ENCODE peak calls at places on chromosomes 5 and 9, in six cellular contexts. Z is CD4-positive, alpha-beta T cell; E is cardiac muscle cell; M is dorsolateral prefrontal cortex; W is transverse colon; H is heart right ventricle. T is an unnamed sample.

GRCh38 chr9:36728651-36729520 is 156.2 kb downstream of the MELK start:
- DNase-seq in Z (peak; percentile 53), E (peak; percentile 89), M (peak; percentile 65), W (peak; percentile 84), H (no peak), T (peak; percentile 86)

GRCh38 chr9:113621309-113621791 is 157.8 kb downstream of the RGS3 start:
- DNase-seq in Z (no peak), E (no peak), M (peak; percentile 21), W (peak; percentile 25), H (peak; percentile 89), T (peak; percentile 66)

GRCh38 chr9:114319147-114319546 is 3.8 kb upstream of the ORM1 start:
- DNase-seq in Z (no peak), E (no peak), M (no peak), W (no peak), H (no peak), T (no peak)

GRCh38 chr5:173758675-173759074 is 129.5 kb upstream of the CPEB4 start:
- DNase-seq in Z (no peak), E (no peak), M (no peak), W (no peak), H (no peak), T (no peak)

GRCh38 chr9:123455187-123455586 is 99.2 kb downstream of the CRB2 start:
- DNase-seq in Z (no peak), E (no peak), M (peak; percentile 33), W (peak; percentile 37), H (no peak), T (no peak)

GRCh38 chr5:125668904-125669303 is 754.3 kb upstream of the GRAMD2B start:
- DNase-seq in Z (no peak), E (no peak), M (no peak), W (peak; percentile 28), H (no peak), T (no peak)

GRCh38 chr9:21465859-21466518 is 16.1 kb downstream of the IFNE start:
- DNase-seq in Z (no peak), E (peak; percentile 64), M (no peak), W (no peak), H (no peak), T (peak; percentile 35)

GRCh38 chr5:54873696-54874095 is 111.7 kb downstream of the ESM1 start:
- DNase-seq in Z (no peak), E (no peak), M (no peak), W (no peak), H (no peak), T (no peak)

GRCh38 chr9:78130004-78130403 is 98.4 kb upstream of the GNAQ start:
- DNase-seq in Z (no peak), E (peak; percentile 34), M (peak; percentile 85), W (no peak), H (no peak), T (peak; percentile 24)

GRCh38 chr5:87850843-87851242 is 417.8 kb downstream of the TMEM161B start:
- DNase-seq in Z (no peak), E (no peak), M (no peak), W (no peak), H (no peak), T (no peak)

GRCh38 chr5:132657676-132658382 is at the start of gene IL13:
- DNase-seq in Z (no peak), E (no peak), M (no peak), W (no peak), H (no peak), T (no peak)

DNA sequence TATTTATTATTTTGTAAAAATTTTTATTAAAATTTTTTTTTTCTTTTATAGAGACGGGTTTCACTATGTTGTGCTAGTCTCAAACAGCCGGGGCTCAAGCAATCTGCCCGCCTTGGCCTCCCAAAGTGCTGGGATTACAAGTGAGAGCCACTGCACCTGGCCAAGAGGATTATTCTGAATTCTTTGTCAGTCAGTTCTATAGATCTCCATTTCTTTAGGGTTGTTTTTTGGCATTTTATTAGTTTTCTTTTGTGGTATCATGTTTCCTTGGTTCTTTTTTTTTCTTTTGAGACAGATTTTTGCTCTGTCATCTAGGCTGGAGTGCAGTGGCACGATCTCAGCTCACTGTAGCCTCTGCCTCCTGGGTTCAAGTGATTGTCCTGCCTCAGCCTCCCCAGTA is 18.4 kb downstream of the UBAP1 start:
- DNase-seq in Z (no peak), E (no peak), M (no peak), W (no peak), H (no peak), T (no peak)
- H3K27ac ChIP-seq in Z (no peak overlapping the region), E (peak overlapping the region; percentile 37), M (no peak overlapping the region), W (no peak overlapping the region), H (no peak overlapping the region), T (no peak overlapping the region)

DNA sequence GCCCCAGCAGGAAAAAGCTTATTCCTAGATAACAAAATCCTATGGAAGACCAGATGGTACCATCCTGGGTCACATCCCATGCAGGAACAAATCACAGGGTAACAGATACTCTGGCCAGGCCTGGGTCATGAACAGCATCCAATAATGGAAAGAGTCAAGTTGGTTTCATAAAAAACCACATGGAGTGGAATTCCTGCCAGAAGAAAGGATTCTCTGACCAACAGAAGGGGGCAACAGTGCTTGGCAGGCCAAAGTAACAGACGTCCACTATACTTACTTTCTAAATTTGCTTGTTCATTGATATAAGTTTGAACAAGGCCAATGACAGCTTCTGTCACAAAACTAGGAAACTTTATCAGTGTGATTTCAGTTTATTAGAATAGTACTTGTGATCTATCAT is 273.5 kb downstream of the ARRDC3 start:
- DNase-seq in Z (no peak), E (no peak), M (no peak), W (no peak), H (no peak), T (no peak)
- TF ChIP-seq CTCF in Z (no peak), E (peak; percentile 30), M (no peak), W (no peak), H (no peak), T (no peak)

GRCh38 chr9:96394832-96395496 is 11.5 kb upstream of the SLC35D2 start:
- DNase-seq in Z (no peak), E (no peak), M (no peak), W (no peak), H (no peak), T (no peak)

GRCh38 chr9:96400132-96400910 is 16.8 kb upstream of the SLC35D2 start:
- DNase-seq in Z (no peak), E (no peak), M (no peak), W (no peak), H (no peak), T (no peak)

GRCh38 chr9:96398582-96399334 is 15.2 kb upstream of the SLC35D2 start:
- DNase-seq in Z (no peak), E (no peak), M (no peak), W (no peak), H (no peak), T (no peak)

GRCh38 chr9:96395964-96396363 is 12.5 kb upstream of the SLC35D2 start:
- DNase-seq in Z (no peak), E (no peak), M (no peak), W (no peak), H (no peak), T (no peak)

GRCh38 chr9:96399335-96399633 is 15.8 kb upstream of the SLC35D2 start:
- DNase-seq in Z (no peak), E (no peak), M (no peak), W (no peak), H (no peak), T (no peak)
- H3K27ac ChIP-seq in Z (peak overlapping the region; percentile 48), E (no peak overlapping the region), M (no peak overlapping the region), W (no peak overlapping the region), H (no peak overlapping the region), T (no peak overlapping the region)

GRCh38 chr9:98913705-98914104 is 30.0 kb upstream of the COL15A1 start:
- DNase-seq in Z (no peak), E (no peak), M (no peak), W (no peak), H (no peak), T (no peak)

GRCh38 chr9:98915599-98915998 is 28.1 kb upstream of the COL15A1 start:
- DNase-seq in Z (no peak), E (no peak), M (no peak), W (no peak), H (no peak), T (no peak)

GRCh38 chr9:98913044-98913443 is 30.7 kb upstream of the COL15A1 start:
- DNase-seq in Z (no peak), E (no peak), M (no peak), W (no peak), H (no peak), T (no peak)

GRCh38 chr9:98909935-98910334 is 33.8 kb upstream of the COL15A1 start:
- DNase-seq in Z (no peak), E (no peak), M (no peak), W (no peak), H (no peak), T (no peak)

DNA sequence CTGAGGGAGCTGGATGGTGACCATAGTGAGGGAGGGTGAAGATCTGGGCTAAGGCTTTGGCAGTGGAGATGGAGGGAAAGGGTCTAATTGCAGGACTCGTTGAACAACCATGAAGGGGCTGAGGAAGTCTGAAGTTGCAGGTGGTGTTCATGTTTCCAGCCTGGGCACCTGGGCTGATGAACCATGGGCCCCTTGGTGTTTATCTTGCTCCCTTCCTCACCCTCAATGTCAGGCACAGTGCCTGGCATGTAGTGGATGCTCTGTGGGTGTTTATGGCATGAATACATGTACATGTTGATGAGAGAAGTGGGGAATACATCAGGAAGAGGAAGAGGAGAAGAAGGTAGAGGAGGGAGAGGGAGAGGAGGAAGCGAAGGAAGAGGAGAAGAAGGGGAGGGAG is 31.3 kb upstream of the COL15A1 start:
- DNase-seq in Z (no peak), E (no peak), M (no peak), W (no peak), H (no peak), T (no peak)
- TF ChIP-seq CTCF in Z (no peak), E (no peak), M (no peak), W (no peak), H (no peak), T (no peak)

GRCh38 chr5:109387408-109387974 is 22.3 kb downstream of the PJA2 start:
- DNase-seq in Z (no peak), E (no peak), M (no peak), W (no peak), H (no peak), T (no peak)

GRCh38 chr5:109390188-109390587 is 19.6 kb downstream of the PJA2 start:
- DNase-seq in Z (no peak), E (no peak), M (no peak), W (no peak), H (no peak), T (no peak)

GRCh38 chr5:109388407-109388806 is 21.4 kb downstream of the PJA2 start:
- DNase-seq in Z (no peak), E (no peak), M (no peak), W (no peak), H (no peak), T (no peak)
- H3K27ac ChIP-seq in Z (no peak overlapping the region), E (peak overlapping the region; percentile 11), M (no peak overlapping the region), W (no peak overlapping the region), H (no peak overlapping the region), T (no peak overlapping the region)

GRCh38 chr5:153148624-153148976 is 341.9 kb upstream of the GRIA1 start:
- DNase-seq in Z (no peak), E (no peak), M (no peak), W (no peak), H (no peak), T (no peak)
- TF ChIP-seq CTCF in Z (no peak), E (no peak), M (no peak), W (no peak), H (peak; percentile 11), T (no peak)

DNA sequence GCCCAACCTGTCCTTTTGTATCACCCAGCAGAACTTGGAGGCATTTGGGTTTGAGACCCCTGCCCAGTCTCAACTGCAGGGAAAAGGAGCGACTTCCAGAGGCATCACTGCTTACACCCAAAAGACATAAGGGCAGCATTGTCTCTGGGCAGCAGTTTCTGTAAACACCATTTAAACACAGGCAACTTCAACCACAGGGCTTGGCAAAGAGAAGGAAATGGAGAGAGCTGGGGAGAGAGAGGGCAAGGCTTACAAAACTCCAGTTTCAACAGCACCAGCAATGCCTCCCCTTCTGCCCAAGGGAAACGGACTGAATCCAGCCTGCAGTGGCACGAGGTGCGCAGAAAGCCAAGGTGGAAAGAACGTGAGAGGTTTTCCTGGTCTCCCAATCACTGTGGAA is 147.6 kb downstream of the ROR2 start:
- DNase-seq in Z (no peak), E (no peak), M (no peak), W (no peak), H (no peak), T (no peak)
- H3K27ac ChIP-seq in Z (no peak overlapping the region), E (no peak overlapping the region), M (no peak overlapping the region), W (peak overlapping the region; percentile 54), H (no peak overlapping the region), T (no peak overlapping the region)

T was measured in A673.